ENCODE peak calls at places on chromosomes 7 and 10, in seven cellular contexts. L is chondrocyte; M is right cardiac atrium; G is T-helper 22 cell; J is activated T-helper 9 cell treated with anti-CD3 and anti-CD28 coated beads, Interleukin-2, amount 50 U/mL, for 16 hours; F is PC-3; N is body of pancreas. K is an unnamed sample.

GRCh38 chr7:16203065-16203464 is 218.3 kb downstream of the CRPPA start:
- DNase-seq in L (no peak), M (no peak), G (no peak), J (no peak), F (peak), N (no peak), K (no peak)

GRCh38 chr7:98211221-98211675 is at the start of gene BHLHA15:
- DNase-seq in L (peak), M (no peak), G (no peak), J (peak), F (peak), N (peak), K (no peak)

GRCh38 chr7:9718071-9718470 is 1255.6 kb upstream of the PHF14 start:
- DNase-seq in L (no peak), M (no peak), G (no peak), J (no peak), F (peak), N (no peak), K (no peak)

GRCh38 chr10:116296358-116296757 is 23.4 kb upstream of the GFRA1 start:
- DNase-seq in L (no peak), M (no peak), G (no peak), J (no peak), F (no peak), N (no peak), K (no peak)

GRCh38 chr10:16967000-16967865 is 150.0 kb upstream of the RSU1 start:
- DNase-seq in L (no peak), M (no peak), G (no peak), J (no peak), F (peak), N (no peak), K (no peak)

GRCh38 chr10:48896756-48897437 is 42.7 kb downstream of the LRRC18 start:
- DNase-seq in L (no peak), M (no peak), G (no peak), J (no peak), F (peak), N (no peak), K (no peak)

GRCh38 chr10:84333864-84334451 is 5.6 kb downstream of the CCSER2 start:
- DNase-seq in L (no peak), M (no peak), G (peak), J (peak), F (no peak), N (peak), K (no peak)

GRCh38 chr10:31437959-31438358 is 118.9 kb downstream of the ZEB1 start:
- DNase-seq in L (no peak), M (no peak), G (no peak), J (no peak), F (no peak), N (no peak), K (no peak)

GRCh38 chr7:42240416-42240815 is 3.4 kb upstream of the GLI3 start:
- DNase-seq in L (no peak), M (no peak), G (no peak), J (no peak), F (no peak), N (no peak), K (no peak)

GRCh38 chr7:33145174-33145573 is 15.8 kb downstream of the BBS9 start:
- DNase-seq in L (no peak), M (no peak), G (no peak), J (no peak), F (no peak), N (no peak), K (no peak)

GRCh38 chr7:100823140-100823525 is 4.2 kb downstream of the EPHB4 start:
- DNase-seq in L (no peak), M (no peak), G (no peak), J (no peak), F (no peak), N (no peak), K (no peak)

GRCh38 chr10:26573674-26574073 is 123.8 kb upstream of the PDSS1 start:
- DNase-seq in L (no peak), M (no peak), G (no peak), J (no peak), F (no peak), N (no peak), K (no peak)

GRCh38 chr7:32890553-32891045 is 961 bp downstream of the KBTBD2 start:
- DNase-seq in L (no peak), M (no peak), G (peak), J (no peak), F (peak), N (peak), K (peak)

GRCh38 chr7:121262221-121262620 is 66.6 kb upstream of the WNT16 start:
- DNase-seq in L (no peak), M (no peak), G (no peak), J (no peak), F (no peak), N (no peak), K (no peak)

GRCh38 chr7:155437836-155438235 is 20.1 kb upstream of the EN2 start:
- DNase-seq in L (peak), M (no peak), G (no peak), J (no peak), F (no peak), N (no peak), K (no peak)

GRCh38 chr10:67086324-67087139 is 160.7 kb downstream of the LRRTM3 start:
- DNase-seq in L (no peak), M (no peak), G (no peak), J (no peak), F (no peak), N (no peak), K (no peak)

GRCh38 chr7:69674701-69675182 is 76.5 kb downstream of the AUTS2 start:
- DNase-seq in L (no peak), M (no peak), G (no peak), J (no peak), F (no peak), N (no peak), K (no peak)

GRCh38 chr7:135274495-135275268 is 41.0 kb downstream of the STRA8 start:
- DNase-seq in L (no peak), M (peak), G (peak), J (peak), F (peak), N (peak), K (peak)

GRCh38 chr10:2463301-2463700 is 604.0 kb upstream of the PFKP start:
- DNase-seq in L (no peak), M (no peak), G (no peak), J (no peak), F (no peak), N (no peak), K (no peak)

GRCh38 chr10:46530249-46531186 is 25.9 kb downstream of the GPRIN2 start:
- DNase-seq in L (peak), M (peak), G (no peak), J (no peak), F (no peak), N (no peak), K (no peak)

GRCh38 chr7:42254217-42254616 is 17.2 kb upstream of the GLI3 start:
- DNase-seq in L (no peak), M (no peak), G (no peak), J (no peak), F (peak), N (no peak), K (no peak)

K was measured in testis.